ENCODE peak calls at places on chromosomes 16 and 17, in nine cellular contexts. E is EH, Q is body of pancreas, U is GM23248, Y is HS-27A, N is NCI-H2081, C is uterus, G is GM12865, P is ovary. B is an unnamed sample.
A peak's percentile ranks its signal among the peaks of the same experiment; 100 is the strongest.

GRCh38 chr17:73187203-73187769 is 5.6 kb upstream of the COG1 start:
- DNase-seq in E (no peak), Q (no peak), U (no peak), Y (no peak), N (no peak), C (no peak), G (no peak), P (no peak), B (no peak)

GRCh38 chr16:70163596-70163995 is 10.0 kb upstream of the CLEC18C start:
- DNase-seq in E (no peak), Q (no peak), U (no peak), Y (no peak), N (no peak), C (no peak), G (no peak), P (no peak), B (no peak)

GRCh38 chr17:51362818-51363598 is 102.7 kb downstream of the UTP18 start:
- DNase-seq in E (no peak), Q (no peak), U (no peak), Y (no peak), N (no peak), C (no peak), G (no peak), P (no peak), B (no peak)

GRCh38 chr17:57068222-57068658 is 16.8 kb upstream of the AKAP1 start:
- DNase-seq in E (no peak), Q (no peak), U (no peak), Y (no peak), N (no peak), C (no peak), G (peak; percentile 30), P (no peak), B (no peak)

GRCh38 chr17:8210761-8211458 is 535 bp upstream of the AURKB start:
- DNase-seq in E (no peak), Q (no peak), U (peak; percentile 17), Y (no peak), N (no peak), C (no peak), G (no peak), P (no peak), B (no peak)

GRCh38 chr16:56939801-56940200 is 7.9 kb downstream of the HERPUD1 start:
- DNase-seq in E (no peak), Q (no peak), U (no peak), Y (no peak), N (peak; percentile 12), C (no peak), G (no peak), P (no peak), B (no peak)

GRCh38 chr16:85963746-85964370 is 64.9 kb downstream of the IRF8 start:
- DNase-seq in E (peak; percentile 22), Q (peak; percentile 30), U (peak; percentile 26), Y (no peak), N (no peak), C (peak; percentile 44), G (no peak), P (no peak), B (no peak)

GRCh38 chr17:80780381-80781187 is 211.1 kb upstream of the CHMP6 start:
- DNase-seq in E (no peak), Q (no peak), U (peak; percentile 30), Y (no peak), N (no peak), C (no peak), G (peak; percentile 77), P (no peak), B (no peak)

GRCh38 chr17:55430531-55431228 is 9.0 kb upstream of the MMD start:
- DNase-seq in E (no peak), Q (no peak), U (peak; percentile 43), Y (no peak), N (no peak), C (no peak), G (no peak), P (no peak), B (no peak)

GRCh38 chr17:78661092-78661770 is 84.0 kb upstream of the DNAH17 start:
- DNase-seq in E (peak; percentile 80), Q (no peak), U (no peak), Y (no peak), N (peak; percentile 19), C (no peak), G (no peak), P (no peak), B (no peak)

GRCh38 chr16:12113581-12114375 is 137.2 kb downstream of the SNX29 start:
- DNase-seq in E (peak; percentile 75), Q (no peak), U (peak; percentile 96), Y (no peak), N (no peak), C (no peak), G (no peak), P (no peak), B (no peak)

GRCh38 chr16:17350212-17350611 is 120.5 kb downstream of the XYLT1 start:
- DNase-seq in E (peak; percentile 83), Q (no peak), U (peak; percentile 90), Y (no peak), N (no peak), C (no peak), G (no peak), P (no peak), B (no peak)

GRCh38 chr16:65024649-65025243 is 97.1 kb downstream of the CDH11 start:
- DNase-seq in E (peak; percentile 77), Q (no peak), U (peak; percentile 47), Y (no peak), N (no peak), C (no peak), G (no peak), P (no peak), B (no peak)

GRCh38 chr16:66910175-66910940 is 8.3 kb downstream of the CDH16 start:
- DNase-seq in E (no peak), Q (no peak), U (no peak), Y (no peak), N (no peak), C (no peak), G (no peak), P (no peak), B (no peak)

GRCh38 chr16:28572659-28573510 is 19.2 kb downstream of the SGF29 start:
- DNase-seq in E (peak; percentile 13), Q (no peak), U (peak; percentile 19), Y (no peak), N (no peak), C (peak; percentile 73), G (no peak), P (peak; percentile 46), B (no peak)

GRCh38 chr17:81526662-81527571 is 1.3 kb upstream of the FSCN2 start:
- DNase-seq in E (no peak), Q (no peak), U (no peak), Y (no peak), N (no peak), C (no peak), G (no peak), P (no peak), B (no peak)

GRCh38 chr17:81090361-81091133 is 55.6 kb downstream of the BAIAP2 start:
- DNase-seq in E (peak; percentile 27), Q (peak; percentile 25), U (peak; percentile 63), Y (no peak), N (no peak), C (no peak), G (peak; percentile 25), P (no peak), B (no peak)

GRCh38 chr16:85056211-85056748 is 28.7 kb downstream of the KIAA0513 start:
- DNase-seq in E (peak; percentile 36), Q (no peak), U (peak; percentile 46), Y (no peak), N (no peak), C (peak; percentile 28), G (no peak), P (no peak), B (no peak)

GRCh38 chr17:19642373-19642893 is 6.1 kb upstream of the ALDH3A2 start:
- DNase-seq in E (no peak), Q (no peak), U (no peak), Y (no peak), N (no peak), C (no peak), G (no peak), P (no peak), B (no peak)

GRCh38 chr16:667780-668518 is at the start of gene RHOT2:
- DNase-seq in E (peak; percentile 90), Q (peak; percentile 94), U (peak; percentile 98), Y (no peak), N (peak; percentile 88), C (peak; percentile 93), G (peak; percentile 97), P (peak; percentile 94), B (peak; percentile 83)

GRCh38 chr16:81521141-81521626 is 76.6 kb downstream of the CMIP start:
- DNase-seq in E (no peak), Q (peak; percentile 34), U (no peak), Y (no peak), N (no peak), C (no peak), G (peak; percentile 89), P (no peak), B (no peak)

GRCh38 chr17:38898812-38899348 is 26.5 kb upstream of the LASP1NB start:
- DNase-seq in E (no peak), Q (no peak), U (no peak), Y (no peak), N (no peak), C (no peak), G (peak; percentile 94), P (no peak), B (no peak)

GRCh38 chr16:82750078-82750477 is 123.3 kb downstream of the CDH13 start:
- DNase-seq in E (peak; percentile 42), Q (no peak), U (no peak), Y (no peak), N (no peak), C (no peak), G (no peak), P (no peak), B (no peak)

GRCh38 chr17:83149761-83150251 is 70.4 kb downstream of the METRNL start:
- DNase-seq in E (peak; percentile 57), Q (no peak), U (peak; percentile 63), Y (no peak), N (no peak), C (no peak), G (no peak), P (no peak), B (no peak)

GRCh38 chr16:50624449-50624782 is 56.7 kb downstream of the SNX20 start:
- DNase-seq in E (no peak), Q (no peak), U (no peak), Y (no peak), N (no peak), C (no peak), G (no peak), P (no peak), B (no peak)

GRCh38 chr17:69452664-69453260 is 38.3 kb downstream of the MAP2K6 start:
- DNase-seq in E (no peak), Q (no peak), U (no peak), Y (no peak), N (no peak), C (no peak), G (no peak), P (no peak), B (no peak)

GRCh38 chr17:81553616-81554181 is 1.5 kb upstream of the FAAP100 start:
- DNase-seq in E (peak; percentile 98), Q (peak; percentile 25), U (peak; percentile 96), Y (peak; percentile 80), N (peak; percentile 67), C (peak; percentile 72), G (no peak), P (peak; percentile 59), B (peak; percentile 53)

GRCh38 chr16:55035037-55035436 is 104.4 kb downstream of the IRX5 start:
- DNase-seq in E (peak; percentile 8), Q (peak; percentile 71), U (peak; percentile 33), Y (no peak), N (no peak), C (no peak), G (peak; percentile 34), P (no peak), B (no peak)

GRCh38 chr17:36928450-36929125 is 8.7 kb upstream of the LHX1 start:
- DNase-seq in E (no peak), Q (no peak), U (no peak), Y (no peak), N (no peak), C (no peak), G (no peak), P (no peak), B (no peak)

GRCh38 chr17:688100-688989 is 26.3 kb downstream of the VPS53 start:
- DNase-seq in E (peak; percentile 47), Q (no peak), U (peak; percentile 45), Y (no peak), N (no peak), C (no peak), G (peak; percentile 26), P (no peak), B (no peak)

GRCh38 chr16:87949071-87949744 is 2.0 kb upstream of the BANP start:
- DNase-seq in E (no peak), Q (no peak), U (no peak), Y (no peak), N (no peak), C (no peak), G (no peak), P (no peak), B (peak; percentile 63)

B was measured in SHP77.